ENCODE peak calls at places on chromosomes 7 and 10, in nine cellular contexts. V is KBM-7; S is NCI-H1417; L is mucosa of descending colon; U is H54; X is iris pigment epithelial cell; Q is aorta; A is lung microvascular endothelial cell; F is stimulated activated CD8-positive, alpha-beta memory T cell treated with anti-CD3 and anti-CD28 coated beads, Interleukin-4, amount 100 ng/mL, for 1 hour. N is an unnamed sample.

GRCh38 chr7:83325083-83325482 is 162.4 kb upstream of the PCLO start:
- DNase-seq in Q (no peak), A (no peak), F (no peak), X (no peak), S (no peak), V (no peak), L (no peak), U (no peak), N (no peak)

GRCh38 chr7:28179081-28180030 is 1.2 kb downstream of the JAZF1 start:
- DNase-seq in X (peak), A (peak), S (peak), L (peak), Q (peak), U (peak), F (peak), V (peak), N (no peak)

GRCh38 chr7:21618706-21619105 is 75.9 kb downstream of the DNAH11 start:
- DNase-seq in A (no peak), X (no peak), V (no peak), L (no peak), U (no peak), Q (no peak), S (no peak), F (no peak), N (no peak)

GRCh38 chr7:104894998-104895850 is 118.8 kb upstream of the KMT2E start:
- DNase-seq in Q (no peak), S (no peak), F (no peak), X (no peak), A (no peak), L (no peak), V (no peak), U (no peak), N (no peak)

GRCh38 chr7:69123003-69123402 is 475.3 kb upstream of the AUTS2 start:
- DNase-seq in Q (no peak), S (no peak), X (no peak), A (no peak), V (no peak), L (no peak), U (no peak), F (no peak), N (peak)

GRCh38 chr7:84675633-84676034 is 481.0 kb upstream of the SEMA3A start:
- DNase-seq in X (no peak), F (no peak), A (peak), S (peak), U (no peak), Q (no peak), V (peak), L (no peak), N (no peak)

GRCh38 chr10:99598781-99599481 is 21.3 kb downstream of the SLC25A28 start:
- DNase-seq in S (no peak), F (no peak), V (no peak), U (no peak), Q (no peak), X (no peak), A (no peak), L (no peak), N (no peak)

GRCh38 chr10:79588800-79589199 is 21.9 kb upstream of the SFTPA1 start:
- DNase-seq in F (no peak), S (no peak), L (no peak), Q (no peak), V (no peak), X (no peak), A (no peak), U (no peak), N (no peak)

GRCh38 chr7:55549457-55549856 is 22.8 kb downstream of the VOPP1 start:
- DNase-seq in F (no peak), U (no peak), Q (no peak), L (no peak), S (no peak), V (no peak), X (no peak), A (no peak), N (no peak)

GRCh38 chr7:48388922-48389321 is 217.7 kb downstream of the ABCA13 start:
- DNase-seq in F (no peak), S (no peak), U (no peak), V (no peak), Q (no peak), X (no peak), A (no peak), L (no peak), N (no peak)

GRCh38 chr10:12839941-12840611 is 161.4 kb downstream of the CCDC3 start:
- DNase-seq in V (no peak), Q (no peak), A (no peak), U (no peak), L (no peak), F (no peak), S (no peak), X (no peak), N (no peak)

GRCh38 chr7:101216001-101216859 is 1.2 kb downstream of the PLOD3 start:
- DNase-seq in X (peak), S (no peak), A (no peak), F (no peak), L (no peak), V (no peak), Q (no peak), U (no peak), N (no peak)

GRCh38 chr7:22193361-22194016 is 163.5 kb downstream of the RAPGEF5 start:
- DNase-seq in A (peak), S (no peak), V (no peak), L (no peak), F (no peak), X (peak), U (no peak), Q (peak), N (no peak)

GRCh38 chr10:32446701-32447406 is 914 bp downstream of the CCDC7 start:
- DNase-seq in Q (no peak), L (peak), S (peak), X (no peak), A (peak), F (no peak), U (no peak), V (peak), N (no peak)

GRCh38 chr10:105974803-105975456 is 1189.6 kb downstream of the SORCS1 start:
- DNase-seq in L (peak), S (no peak), A (no peak), Q (no peak), U (peak), F (no peak), X (peak), V (peak), N (no peak)

GRCh38 chr7:28613262-28613661 is 200.9 kb downstream of the CREB5 start:
- DNase-seq in S (no peak), Q (no peak), V (no peak), U (no peak), L (no peak), F (no peak), A (no peak), X (no peak), N (no peak)

GRCh38 chr10:78335691-78336401 is 302.2 kb downstream of the RPS24 start:
- DNase-seq in X (no peak), L (no peak), Q (peak), V (no peak), F (no peak), U (peak), S (peak), A (peak), N (no peak)

GRCh38 chr7:106752345-106752744 is 91.4 kb upstream of the CCDC71L start:
- DNase-seq in U (no peak), Q (no peak), L (peak), A (no peak), S (no peak), F (no peak), X (no peak), V (no peak), N (no peak)

GRCh38 chr10:5596611-5597341 is 69.6 kb downstream of the ASB13 start:
- DNase-seq in A (no peak), U (no peak), S (no peak), V (no peak), F (no peak), X (no peak), L (no peak), Q (peak), N (no peak)

GRCh38 chr7:50766808-50767207 is 15.9 kb downstream of the GRB10 start:
- DNase-seq in F (no peak), X (no peak), V (no peak), Q (no peak), L (no peak), U (no peak), A (no peak), S (no peak), N (no peak)

GRCh38 chr10:58028597-58029366 is 238.9 kb downstream of the IPMK start:
- DNase-seq in S (no peak), V (no peak), U (peak), A (no peak), X (peak), Q (no peak), L (no peak), F (no peak), N (no peak)

GRCh38 chr10:113158183-113158582 is 208.1 kb downstream of the TCF7L2 start:
- DNase-seq in A (no peak), U (no peak), V (no peak), X (no peak), S (no peak), L (no peak), Q (no peak), F (no peak), N (no peak)

GRCh38 chr10:53748319-53748718 is 975.7 kb upstream of the MBL2 start:
- DNase-seq in V (no peak), F (no peak), X (no peak), U (no peak), S (no peak), Q (no peak), L (no peak), A (no peak), N (no peak)

GRCh38 chr10:89838002-89838615 is 136.7 kb downstream of the KIF20B start:
- DNase-seq in X (no peak), V (no peak), A (no peak), Q (no peak), U (no peak), S (no peak), L (peak), F (no peak), N (no peak)

GRCh38 chr10:17113346-17113745 is 16.3 kb downstream of the CUBN start:
- DNase-seq in Q (no peak), S (no peak), L (no peak), V (no peak), X (no peak), F (no peak), U (peak), A (no peak), N (no peak)

N was measured in NCI-H526 treated with DMSO at 0.1 percent for 48 hours.